ENCODE peak calls at places on chromosomes 2 and 18, in six cellular contexts. D is breast epithelium, U is prostate gland, F is Panc1, O is stomach, C is suprapubic skin. P is an unnamed sample. For H3K9me3, the result is how much of the 10 kb centered on the place peaks cover.

GRCh38 chr2:53568463-53568862 is 199.1 kb upstream of the CHAC2 start:
- DNase-seq in D (no peak), U (no peak), F (no peak), O (no peak), C (no peak), P (no peak)

GRCh38 chr2:127105656-127106456 is 1.1 kb downstream of the BIN1 start:
- DNase-seq in D (no peak), U (no peak), F (no peak), O (no peak), C (peak), P (no peak)

GRCh38 chr2:196268538-196269338 is 97.4 kb upstream of the STK17B start:
- DNase-seq in D (no peak), U (no peak), F (no peak), O (no peak), C (no peak), P (no peak)

GRCh38 chr2:64846175-64846574 is 143.0 kb upstream of the SLC1A4 start:
- DNase-seq in D (no peak), U (no peak), F (no peak), O (no peak), C (peak), P (no peak)

GRCh38 chr18:58780045-58780444 is 84.6 kb upstream of the ZNF532 start:
- DNase-seq in D (no peak), U (no peak), F (no peak), O (no peak), C (no peak), P (no peak)

GRCh38 chr18:80179857-80180558 is 67.3 kb downstream of the PARD6G start:
- DNase-seq in D (no peak), U (peak), F (no peak), O (no peak), C (no peak), P (no peak)

GRCh38 chr18:48928787-48929186 is 22.0 kb downstream of the SMAD7 start:
- DNase-seq in D (no peak), U (peak), F (no peak), O (peak), C (no peak), P (no peak)

GRCh38 chr2:96502891-96503636 is 2.1 kb downstream of the NEURL3 start:
- DNase-seq in D (peak), U (no peak), F (no peak), O (no peak), C (no peak), P (no peak)

GRCh38 chr18:75844102-75844604 is 416.6 kb upstream of the SMIM21 start:
- DNase-seq in D (no peak), U (no peak), F (no peak), O (no peak), C (no peak), P (no peak)

GRCh38 chr2:176242211-176242610 is 27.0 kb upstream of the MTX2 start:
- DNase-seq in D (no peak), U (no peak), F (no peak), O (no peak), C (no peak), P (no peak)

GRCh38 chr2:144944506-144945230 is 424.7 kb upstream of the ZEB2 start:
- DNase-seq in D (no peak), U (no peak), F (no peak), O (no peak), C (no peak), P (no peak)

GRCh38 chr18:41146301-41146700 is 808.7 kb upstream of the PIK3C3 start:
- DNase-seq in D (no peak), U (no peak), F (no peak), O (no peak), C (no peak), P (no peak)

GRCh38 chr2:234020332-234020731 is 30.2 kb upstream of the SPP2 start:
- DNase-seq in D (no peak), U (no peak), F (no peak), O (no peak), C (no peak), P (no peak)

GRCh38 chr2:176560296-176560695 is 291.1 kb downstream of the MTX2 start:
- DNase-seq in D (no peak), U (no peak), F (no peak), O (no peak), C (no peak), P (no peak)

GRCh38 chr2:120866071-120866470 is 130.4 kb downstream of the GLI2 start:
- DNase-seq in D (no peak), U (no peak), F (no peak), O (no peak), C (no peak), P (no peak)

GRCh38 chr2:46970334-46971288 is 55.0 kb upstream of the MCFD2 start:
- DNase-seq in D (peak), U (peak), F (no peak), O (peak), C (no peak), P (no peak)

GRCh38 chr18:67518566-67518965 is 2.0 kb upstream of the DSEL start:
- DNase-seq in D (no peak), U (no peak), F (no peak), O (no peak), C (no peak), P (no peak)

GRCh38 chr18:681985-682384 is 24.5 kb downstream of the TYMS start:
- DNase-seq in D (no peak), U (no peak), F (no peak), O (no peak), C (no peak), P (no peak)

GRCh38 chr2:105443610-105444598 is 45.1 kb upstream of the FHL2 start:
- DNase-seq in D (no peak), U (peak), F (no peak), O (no peak), C (no peak), P (no peak)

GRCh38 chr2:160837416-160837815 is 322.8 kb upstream of the TANK start:
- DNase-seq in D (no peak), U (no peak), F (no peak), O (no peak), C (no peak), P (no peak)

GRCh38 chr2:127701193-127701650 is at the start of gene SFT2D3:
- DNase-seq in D (peak), U (peak), F (peak), O (peak), C (peak), P (peak)

GRCh38 chr2:111534816-111535803 is 348.9 kb downstream of the ANAPC1 start:
- DNase-seq in D (no peak), U (no peak), F (no peak), O (no peak), C (no peak), P (no peak)

GRCh38 chr2:209383212-209383611 is 40.6 kb upstream of the MAP2 start:
- DNase-seq in D (no peak), U (peak), F (peak), O (no peak), C (no peak), P (no peak)

GRCh38 chr2:10091182-10091932 is 11.1 kb upstream of the CYS1 start:
- DNase-seq in D (no peak), U (no peak), F (no peak), O (peak), C (no peak), P (no peak)

GRCh38 chr18:49212819-49213218 is 247.6 kb downstream of the DYM start:
- DNase-seq in D (no peak), U (no peak), F (no peak), O (no peak), C (no peak), P (no peak)

GRCh38 chr2:207463433-207463832 is 66.3 kb upstream of the CREB1 start:
- DNase-seq in D (no peak), U (no peak), F (no peak), O (no peak), C (no peak), P (no peak)

GRCh38 chr2:226524381-226524843 is 275.2 kb downstream of the IRS1 start:
- DNase-seq in D (no peak), U (no peak), F (no peak), O (no peak), C (no peak), P (no peak)
- TF ChIP-seq POLR2AphosphoS5 in D (no peak), U (peak), F (no peak), O (peak), C (peak), P (no peak)

DNA sequence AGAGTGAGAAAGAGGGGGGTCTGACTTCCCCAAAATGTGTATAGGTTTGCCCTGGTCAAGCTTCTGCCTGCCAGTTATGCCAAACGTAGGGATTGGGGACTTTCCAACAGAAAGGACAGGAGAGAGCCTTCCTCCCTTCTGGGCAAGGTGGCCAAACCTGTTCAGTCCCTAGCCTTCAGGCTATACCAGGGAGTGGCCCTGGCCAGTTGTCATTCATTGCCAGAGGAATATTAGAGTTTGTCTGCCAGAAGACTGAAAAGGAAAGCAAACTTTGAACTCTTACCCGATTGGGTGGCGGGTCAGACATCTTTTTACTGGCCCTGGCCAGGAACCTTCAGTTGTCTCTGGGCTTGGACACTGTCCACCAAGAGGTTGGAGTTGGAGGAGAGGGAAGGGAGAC is 22.1 kb downstream of the RAB3GAP1 start:
- DNase-seq in D (peak), U (peak), F (no peak), O (peak), C (no peak), P (no peak)
- H3K9me3 ChIP-seq in D (under half), U (under half), F (under half), O (under half), C (under half), P (under half)

GRCh38 chr2:11556101-11556806 is 22.4 kb downstream of the GREB1 start:
- DNase-seq in D (no peak), U (no peak), F (no peak), O (no peak), C (no peak), P (no peak)

GRCh38 chr2:11553661-11554429 is 20.0 kb downstream of the GREB1 start:
- DNase-seq in D (no peak), U (no peak), F (no peak), O (no peak), C (no peak), P (no peak)

GRCh38 chr2:11551569-11552259 is 17.9 kb downstream of the GREB1 start:
- DNase-seq in D (no peak), U (no peak), F (no peak), O (no peak), C (no peak), P (no peak)

GRCh38 chr2:11552260-11552638 is 18.4 kb downstream of the GREB1 start:
- DNase-seq in D (no peak), U (no peak), F (no peak), O (no peak), C (no peak), P (no peak)

GRCh38 chr2:11554430-11554764 is 20.6 kb downstream of the GREB1 start:
- DNase-seq in D (no peak), U (no peak), F (no peak), O (no peak), C (no peak), P (no peak)
- H3K4me3 ChIP-seq in D (no peak), U (no peak), F (no peak), O (no peak), C (no peak), P (no peak)

GRCh38 chr2:241061275-241061674 is 40.8 kb downstream of the MTERF4 start:
- DNase-seq in D (peak), U (peak), F (no peak), O (no peak), C (no peak), P (no peak)
- TF ChIP-seq POLR2AphosphoS5 in D (peak), U (peak), F (no peak), O (no peak), C (no peak), P (no peak)

GRCh38 chr18:9612989-9613388 is 1.4 kb downstream of the PPP4R1 start:
- DNase-seq in D (no peak), U (no peak), F (no peak), O (no peak), C (no peak), P (no peak)
- H3K9me3 ChIP-seq in D (under half), U (under half), F (under half), O (under half), C (under half), P (under half)

DNA sequence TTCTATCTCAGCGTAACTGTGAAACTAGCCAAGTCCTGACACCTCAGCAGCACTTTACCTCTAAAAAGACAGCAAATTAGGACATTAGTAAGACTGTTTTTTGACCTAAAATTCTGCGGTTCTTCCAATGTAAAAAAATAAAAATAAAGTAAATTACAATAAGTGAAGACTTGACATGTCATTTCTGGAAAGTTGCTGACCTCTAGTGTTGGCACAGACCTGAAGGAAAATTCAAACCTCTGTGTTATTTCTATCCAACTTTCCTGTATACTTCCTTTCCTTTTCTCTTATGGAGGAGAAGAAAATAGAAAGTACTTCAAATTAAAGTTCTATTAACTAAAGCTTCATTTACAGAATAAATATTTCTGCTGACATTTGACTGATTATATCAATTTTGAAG is 110.6 kb downstream of the TMEM182 start:
- DNase-seq in D (no peak), U (no peak), F (no peak), O (no peak), C (no peak), P (no peak)
- H3K4me3 ChIP-seq in D (no peak), U (no peak), F (no peak), O (no peak), C (no peak), P (no peak)

GRCh38 chr2:148279216-148279615 is 258.3 kb downstream of the MBD5 start:
- DNase-seq in D (no peak), U (no peak), F (no peak), O (no peak), C (no peak), P (no peak)

DNA sequence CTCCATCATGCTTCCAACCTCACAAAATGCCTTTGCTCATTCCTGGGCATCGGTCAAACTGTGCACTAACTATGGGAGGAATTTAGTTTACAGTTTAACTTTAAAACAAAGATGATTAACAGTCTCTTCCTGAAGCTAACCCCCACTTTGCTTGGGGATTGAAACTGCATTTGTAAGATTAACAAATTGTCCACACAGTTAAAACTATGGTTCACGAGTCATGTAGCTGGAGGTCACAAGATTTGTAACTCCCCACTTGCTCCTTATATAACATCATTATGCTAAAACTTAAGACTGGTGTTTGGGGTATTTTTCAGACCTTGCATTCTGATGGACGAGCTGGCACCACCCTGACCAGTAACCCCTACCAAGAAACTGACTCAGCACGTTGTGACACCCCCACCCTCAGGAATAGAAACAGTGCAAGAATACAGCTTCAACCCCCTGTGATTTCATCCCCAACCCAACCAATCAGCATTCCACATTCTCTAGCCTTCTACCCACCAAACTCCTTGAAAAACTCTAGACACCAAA is 252.3 kb downstream of the MBD5 start:
- DNase-seq in D (no peak), U (no peak), F (no peak), O (no peak), C (no peak), P (no peak)
- TF ChIP-seq POLR2AphosphoS5 in D (no peak), U (no peak), F (no peak), O (no peak), C (no peak), P (no peak)

P was measured in SK-N-MC.